ENCODE peak calls at places on chromosomes 11 and 22, in nine cellular contexts. A is heart left ventricle, F is kidney, U is A549, P is dorsolateral prefrontal cortex, W is prostate gland, L is right lobe of liver, N is left ventricle myocardium inferior, X is spleen. I is an unnamed sample.

GRCh38 chr11:61834278-61835004 is 6.3 kb downstream of the FADS2 start:
- DNase-seq in A (peak), F (peak), U (no peak), P (no peak), W (no peak), L (no peak), N (peak), X (peak), I (no peak)

GRCh38 chr22:26884921-26885320 is 227.5 kb downstream of the MIAT start:
- DNase-seq in A (no peak), F (no peak), U (no peak), P (no peak), W (no peak), L (no peak), N (no peak), X (no peak), I (no peak)

GRCh38 chr22:30406400-30406799 is 9.6 kb downstream of the SEC14L2 start:
- DNase-seq in A (no peak), F (no peak), U (no peak), P (no peak), W (no peak), L (no peak), N (no peak), X (no peak), I (no peak)

GRCh38 chr22:24961217-24961844 is 8.8 kb downstream of the KIAA1671 start:
- DNase-seq in A (no peak), F (no peak), U (no peak), P (no peak), W (no peak), L (no peak), N (no peak), X (no peak), I (no peak)

GRCh38 chr11:85076535-85077330 is 550.4 kb downstream of the DLG2 start:
- DNase-seq in A (peak), F (no peak), U (no peak), P (no peak), W (no peak), L (no peak), N (no peak), X (no peak), I (no peak)

GRCh38 chr11:119338318-119338890 is 2.3 kb downstream of the C1QTNF5 start:
- DNase-seq in A (peak), F (peak), U (peak), P (no peak), W (peak), L (peak), N (peak), X (peak), I (no peak)

GRCh38 chr11:33552756-33553155 is 147.9 kb downstream of the C11orf91 start:
- DNase-seq in A (no peak), F (no peak), U (no peak), P (no peak), W (no peak), L (no peak), N (no peak), X (no peak), I (no peak)

GRCh38 chr22:31451709-31452571 is 37.7 kb downstream of the EIF4ENIF1 start:
- DNase-seq in A (no peak), F (no peak), U (peak), P (no peak), W (no peak), L (no peak), N (no peak), X (no peak), I (no peak)

GRCh38 chr11:47426062-47426956 is at the start of gene PSMC3:
- DNase-seq in A (peak), F (peak), U (peak), P (peak), W (peak), L (peak), N (peak), X (peak), I (peak)
- H3K4me3 ChIP-seq in A (peak), F (peak), U (peak), P (peak), W (peak), L (peak), N (peak), X (peak), I (peak)

DNA sequence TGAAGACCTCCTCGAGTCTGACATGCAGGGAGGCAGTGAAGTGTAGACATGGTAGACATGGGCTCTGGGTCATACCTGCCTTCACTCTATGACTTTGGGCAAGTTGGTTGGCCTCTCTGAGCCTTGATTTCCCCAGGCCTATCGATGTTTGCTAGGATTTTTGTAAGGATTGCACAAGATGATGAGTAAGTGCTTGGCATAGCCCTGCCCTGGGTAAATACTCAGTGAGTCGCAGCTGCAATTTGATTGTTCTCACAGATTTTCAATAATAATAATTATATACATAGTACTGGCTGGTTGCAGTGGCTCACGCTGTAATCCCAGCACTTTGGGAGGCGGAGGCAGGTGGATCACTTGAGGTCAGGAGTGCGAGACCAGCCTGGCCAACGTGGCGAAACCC is 18.1 kb downstream of the MCM5 start:
- DNase-seq in A (no peak), F (peak), U (no peak), P (no peak), W (no peak), L (no peak), N (no peak), X (no peak), I (no peak)
- H3K27ac ChIP-seq in A (no peak), F (no peak), U (peak), P (no peak), W (no peak), L (no peak), N (no peak), X (no peak), I (no peak)

GRCh38 chr22:32473388-32473952 is 1.1 kb upstream of the FBXO7 start:
- DNase-seq in A (no peak), F (no peak), U (peak), P (no peak), W (no peak), L (peak), N (no peak), X (no peak), I (no peak)

GRCh38 chr22:32476804-32477203 is 2.2 kb downstream of the FBXO7 start:
- DNase-seq in A (no peak), F (no peak), U (no peak), P (no peak), W (no peak), L (no peak), N (no peak), X (no peak), I (no peak)

GRCh38 chr22:32476286-32476685 is 1.7 kb downstream of the FBXO7 start:
- DNase-seq in A (no peak), F (no peak), U (no peak), P (no peak), W (no peak), L (no peak), N (no peak), X (no peak), I (no peak)

GRCh38 chr22:32475428-32476010 is 908 bp downstream of the FBXO7 start:
- DNase-seq in A (peak), F (no peak), U (peak), P (peak), W (peak), L (peak), N (peak), X (peak), I (peak)

GRCh38 chr22:32474635-32475427 is at the start of gene FBXO7:
- DNase-seq in A (peak), F (peak), U (peak), P (peak), W (peak), L (peak), N (peak), X (peak), I (peak)
- TF ChIP-seq CTCF in A (no peak), F (peak), U (no peak), P (peak), W (peak), L (peak), N (peak), X (peak), I (no peak)

GRCh38 chr11:5688482-5688881 is 1.1 kb upstream of the TRIM22 start:
- DNase-seq in A (no peak), F (no peak), U (no peak), P (no peak), W (no peak), L (no peak), N (no peak), X (no peak), I (no peak)
- H3K4me3 ChIP-seq in A (no peak), F (no peak), U (no peak), P (no peak), W (no peak), L (no peak), N (no peak), X (no peak), I (no peak)

GRCh38 chr11:67174311-67174710 is 55.2 kb downstream of the KDM2A start:
- DNase-seq in A (no peak), F (no peak), U (no peak), P (no peak), W (no peak), L (no peak), N (no peak), X (no peak), I (no peak)
- H3K27ac ChIP-seq in A (no peak), F (no peak), U (no peak), P (no peak), W (no peak), L (no peak), N (no peak), X (no peak), I (no peak)

GRCh38 chr11:29190313-29190712 is 826.5 kb downstream of the KCNA4 start:
- DNase-seq in A (no peak), F (no peak), U (no peak), P (no peak), W (no peak), L (no peak), N (no peak), X (no peak), I (no peak)

GRCh38 chr11:29183301-29183700 is 833.5 kb downstream of the KCNA4 start:
- DNase-seq in A (no peak), F (no peak), U (no peak), P (no peak), W (no peak), L (no peak), N (no peak), X (no peak), I (no peak)

GRCh38 chr11:29184939-29185890 is 831.6 kb downstream of the KCNA4 start:
- DNase-seq in A (no peak), F (no peak), U (peak), P (no peak), W (no peak), L (no peak), N (no peak), X (no peak), I (no peak)
- TF ChIP-seq CTCF in A (no peak), F (no peak), U (no peak), P (no peak), W (no peak), L (no peak), N (no peak), X (no peak), I (no peak)

GRCh38 chr11:46727952-46728658 is 9.1 kb downstream of the F2 start:
- DNase-seq in A (no peak), F (peak), U (no peak), P (peak), W (no peak), L (peak), N (no peak), X (peak), I (no peak)
- H3K4me3 ChIP-seq in A (no peak), F (no peak), U (no peak), P (no peak), W (no peak), L (no peak), N (no peak), X (no peak), I (no peak)

DNA sequence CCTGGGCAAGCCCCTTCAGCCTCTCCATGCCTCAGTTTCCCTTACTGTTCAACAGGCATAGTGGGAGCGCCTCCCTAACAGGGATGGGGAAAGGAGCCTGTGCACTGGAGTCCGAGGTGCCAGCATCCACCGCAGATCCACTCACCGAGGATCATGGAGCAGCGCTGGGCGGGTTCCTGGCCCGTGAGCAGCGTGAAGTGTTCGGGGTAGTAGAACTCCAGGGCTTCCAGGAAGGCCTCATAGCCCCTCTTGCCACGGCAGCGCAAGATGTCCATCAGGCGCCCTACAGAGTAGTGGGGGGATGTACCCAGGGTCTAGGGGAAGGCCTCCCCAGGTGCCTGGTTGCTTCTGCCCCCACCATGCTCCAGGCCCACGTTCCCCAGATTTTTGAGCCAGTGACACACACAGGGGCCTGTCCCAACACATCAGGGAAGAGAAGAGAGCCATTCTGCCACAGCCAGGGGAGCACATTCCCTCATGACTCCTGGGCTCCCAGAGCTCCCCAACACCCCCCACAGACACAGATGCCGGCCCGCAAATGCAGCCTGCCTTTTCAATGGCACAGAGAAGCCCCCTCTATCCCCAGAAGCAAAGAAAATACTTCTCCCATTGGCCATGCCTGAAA is 1.3 kb downstream of the CARD10 start:
- DNase-seq in A (no peak), F (peak), U (no peak), P (no peak), W (no peak), L (no peak), N (no peak), X (no peak), I (no peak)
- H3K27ac ChIP-seq in A (peak), F (peak), U (peak), P (no peak), W (no peak), L (no peak), N (peak), X (no peak), I (no peak)

I was measured in left lung.